ENCODE peak calls at places on chromosomes 2 and 18, in seven cellular contexts. B is psoas muscle; G is tibial artery; O is MM.1S; X is CD8-positive, alpha-beta T cell; J is prostate gland; Y is HCT116. U is an unnamed sample. For H3K4me1, the result is how much of the 10 kb centered on the place peaks cover.

GRCh38 chr2:3261511-3261910 is 116.1 kb downstream of the EIPR1 start:
- DNase-seq in B (no peak), J (no peak), Y (no peak), G (no peak), O (no peak), X (no peak), U (no peak)

GRCh38 chr2:48334180-48334579 is 195.8 kb upstream of the STON1 start:
- DNase-seq in J (no peak), X (no peak), Y (no peak), B (no peak), O (no peak), G (no peak), U (no peak)

GRCh38 chr2:11102956-11103860 is 52.1 kb upstream of the SLC66A3 start:
- DNase-seq in G (peak), X (no peak), O (peak), B (no peak), Y (no peak), J (no peak), U (peak)

GRCh38 chr2:29245742-29246387 is 130.7 kb downstream of the CLIP4 start:
- DNase-seq in J (no peak), X (no peak), O (no peak), Y (no peak), B (no peak), G (no peak), U (no peak)

GRCh38 chr2:32418777-32419176 is 62.0 kb downstream of the BIRC6 start:
- DNase-seq in X (no peak), B (no peak), O (no peak), Y (no peak), G (no peak), J (no peak), U (peak)

GRCh38 chr2:101821059-101821805 is 123.7 kb downstream of the MAP4K4 start:
- DNase-seq in Y (no peak), J (no peak), O (no peak), B (no peak), G (no peak), X (no peak), U (no peak)

GRCh38 chr2:42493468-42493884 is 306 bp downstream of the KCNG3 start:
- DNase-seq in G (no peak), B (no peak), Y (no peak), O (no peak), J (no peak), X (no peak), U (no peak)

GRCh38 chr18:478679-479078 is 21.8 kb downstream of the COLEC12 start:
- DNase-seq in X (no peak), J (no peak), Y (no peak), B (no peak), O (no peak), G (no peak), U (no peak)

DNA sequence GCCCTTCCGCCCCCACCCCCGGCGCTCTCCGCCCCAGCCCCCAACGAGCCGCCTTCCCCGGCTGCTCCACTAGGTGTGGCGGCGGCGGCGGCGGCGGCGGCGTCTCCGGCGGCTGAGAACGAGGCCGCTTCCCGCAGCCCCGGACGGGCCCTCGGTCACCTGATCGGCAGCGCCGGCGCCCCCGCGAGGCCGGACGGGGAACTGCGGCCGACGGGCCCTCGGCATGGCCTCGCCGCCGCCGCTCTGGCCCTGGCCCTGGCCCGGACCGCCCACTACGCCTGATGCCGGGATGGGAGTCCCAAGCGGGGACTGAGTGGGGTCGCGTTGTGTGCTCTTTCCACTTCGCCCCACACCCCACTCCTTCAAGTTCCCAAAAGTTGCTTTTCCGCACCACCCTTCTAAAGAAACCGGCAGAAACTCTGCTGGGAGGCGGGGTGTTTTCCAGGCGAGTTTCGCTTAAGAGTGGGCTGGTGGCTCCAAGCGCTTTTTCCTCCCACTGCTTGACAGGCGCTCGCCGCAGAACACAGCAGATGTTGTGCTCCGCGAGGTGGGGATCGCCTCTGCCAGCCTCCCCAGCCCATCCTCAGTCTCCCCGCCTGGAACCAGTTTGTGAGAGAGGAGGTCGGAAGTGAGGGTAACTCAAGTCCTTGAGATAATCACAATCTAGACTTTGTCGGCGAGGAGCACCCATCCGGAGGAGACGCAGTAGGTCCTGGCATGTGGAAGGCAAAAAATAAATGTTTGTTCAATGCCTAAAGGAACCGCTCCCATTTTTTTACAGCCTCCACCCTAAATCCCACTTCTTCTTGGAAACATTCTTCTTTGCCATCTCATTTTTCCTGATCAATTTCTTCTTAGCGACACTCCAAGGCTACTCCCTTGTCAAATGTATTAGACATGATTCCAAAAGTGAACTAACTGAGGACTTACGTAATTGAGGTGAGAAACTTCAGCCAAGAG is at the start of gene NCKAP1:
- DNase-seq in B (peak), J (peak), G (peak), X (peak), O (peak), Y (peak), U (peak)
- H3K4me3 ChIP-seq in B (peak), J (peak), G (peak), X (peak), O (peak), Y (peak), U (peak)

GRCh38 chr18:22211660-22212059 is 42.3 kb downstream of the GATA6 start:
- DNase-seq in Y (no peak), X (no peak), G (no peak), O (no peak), B (no peak), J (no peak), U (no peak)
- H3K4me1 ChIP-seq in Y (under half), X (under half), G (under half), O (under half), B (under half), J (under half), U (under half)

GRCh38 chr2:136137982-136138381 is 20.0 kb upstream of the CXCR4 start:
- DNase-seq in J (no peak), G (no peak), Y (no peak), O (no peak), X (no peak), B (no peak), U (no peak)

GRCh38 chr2:136135462-136135861 is 17.5 kb upstream of the CXCR4 start:
- DNase-seq in B (no peak), J (no peak), O (no peak), G (no peak), X (no peak), Y (no peak), U (no peak)

GRCh38 chr2:136136921-136137320 is 19.0 kb upstream of the CXCR4 start:
- DNase-seq in O (peak), B (no peak), X (peak), G (no peak), Y (peak), J (no peak), U (no peak)

GRCh38 chr2:136134126-136134525 is 16.2 kb upstream of the CXCR4 start:
- DNase-seq in B (no peak), X (peak), Y (no peak), O (no peak), G (no peak), J (no peak), U (no peak)

GRCh38 chr2:136135924-136136906 is 18.3 kb upstream of the CXCR4 start:
- DNase-seq in B (no peak), X (peak), J (peak), O (peak), G (no peak), Y (no peak), U (no peak)
- H3K4me3 ChIP-seq in B (no peak), X (peak), J (no peak), O (peak), G (no peak), Y (no peak), U (no peak)

DNA sequence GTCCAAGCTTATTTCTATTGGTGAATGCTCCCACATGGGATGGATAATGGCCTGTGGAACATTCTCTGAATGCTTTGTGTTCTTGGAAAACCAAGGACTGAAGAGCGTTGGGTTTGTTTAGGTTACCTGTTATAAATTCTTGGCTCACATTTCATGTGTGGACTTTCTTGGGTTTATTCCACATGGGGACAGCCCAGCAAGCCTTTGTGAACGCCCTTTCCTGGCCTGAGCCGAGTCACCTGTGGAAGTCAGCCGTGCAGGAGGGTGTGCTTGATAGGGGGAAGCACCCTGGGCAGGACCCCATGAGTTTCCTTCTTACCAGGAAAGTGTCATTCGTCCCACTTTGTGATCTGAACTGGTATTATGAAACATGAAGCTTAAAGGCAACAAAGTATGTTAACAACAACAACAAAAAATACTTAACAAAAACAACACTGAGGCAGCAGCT is 4.1 kb downstream of the RAB31 start:
- DNase-seq in J (no peak), G (no peak), O (no peak), B (no peak), X (no peak), Y (no peak), U (no peak)
- H3K4me1 ChIP-seq in J (under half), G (half or more), O (under half), B (under half), X (under half), Y (under half), U (under half)

GRCh38 chr2:181125364-181125763 is 145.0 kb downstream of the UBE2E3 start:
- DNase-seq in O (no peak), B (no peak), X (no peak), Y (no peak), G (no peak), J (no peak), U (no peak)

GRCh38 chr2:181122601-181123000 is 142.2 kb downstream of the UBE2E3 start:
- DNase-seq in J (no peak), X (no peak), G (no peak), Y (no peak), O (no peak), B (no peak), U (no peak)

GRCh38 chr2:181123798-181124217 is 143.4 kb downstream of the UBE2E3 start:
- DNase-seq in G (no peak), J (no peak), B (no peak), O (peak), X (peak), Y (no peak), U (no peak)

GRCh38 chr2:181126311-181126710 is 145.9 kb downstream of the UBE2E3 start:
- DNase-seq in Y (no peak), G (no peak), X (no peak), B (no peak), O (no peak), J (no peak), U (no peak)

DNA sequence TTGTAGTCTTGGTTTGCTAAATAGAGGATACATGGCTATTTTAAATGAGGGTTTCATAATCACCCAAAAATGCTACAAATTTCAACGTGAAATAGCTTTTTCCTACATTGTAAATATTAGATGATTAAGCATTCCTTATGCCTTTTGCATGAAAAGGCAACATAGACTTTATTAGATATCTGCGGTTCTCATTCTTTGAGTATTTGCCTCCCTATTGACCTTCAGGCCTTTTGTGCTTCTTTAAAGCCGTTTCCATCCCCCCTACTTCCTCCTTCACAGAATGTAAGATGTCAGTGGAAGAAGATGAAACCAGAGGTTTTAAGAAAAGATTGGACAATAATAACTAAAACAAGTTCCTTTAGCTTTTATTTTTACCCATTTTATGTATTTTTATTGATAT is 144.1 kb downstream of the UBE2E3 start:
- DNase-seq in X (no peak), B (no peak), Y (no peak), J (no peak), O (no peak), G (no peak), U (no peak)
- H3K4me3 ChIP-seq in X (peak), B (no peak), Y (no peak), J (no peak), O (no peak), G (no peak), U (no peak)